ENCODE peak calls at places on chromosomes 12 and 14, in seven cellular contexts. K is CD8-positive, alpha-beta memory T cell; Z is trophoblast cell; O is CD4-positive, alpha-beta memory T cell; F is tibial nerve; C is small intestine; Y is esophagus muscularis mucosa. X is an unnamed sample.

GRCh38 chr12:569803-570236 is 93.4 kb downstream of the NINJ2 start:
- DNase-seq in K (peak), Y (peak), F (peak), Z (peak), O (peak), C (peak), X (peak)

GRCh38 chr12:51961834-51962233 is 10.3 kb downstream of the ACVR1B start:
- DNase-seq in F (no peak), C (peak), Z (no peak), Y (no peak), K (no peak), O (no peak), X (no peak)

GRCh38 chr12:44143170-44143569 is 307.3 kb downstream of the TMEM117 start:
- DNase-seq in K (no peak), Y (no peak), C (no peak), F (no peak), O (no peak), Z (no peak), X (no peak)

GRCh38 chr12:112190626-112191025 is 65.3 kb downstream of the TRAFD1 start:
- DNase-seq in K (no peak), Y (no peak), C (peak), F (no peak), O (no peak), Z (no peak), X (no peak)

GRCh38 chr14:100904307-100905019 is 941 bp upstream of the RTL1 start:
- DNase-seq in O (peak), C (no peak), K (no peak), F (no peak), Y (no peak), Z (no peak), X (no peak)

GRCh38 chr12:42565633-42566032 is 23.9 kb downstream of the PRICKLE1 start:
- DNase-seq in K (no peak), C (no peak), O (no peak), Y (no peak), Z (no peak), F (no peak), X (no peak)

GRCh38 chr14:64363265-64363840 is 24.8 kb upstream of the MTHFD1 start:
- DNase-seq in Y (no peak), Z (no peak), O (no peak), K (no peak), C (no peak), F (no peak), X (no peak)

GRCh38 chr12:93733358-93733757 is 56.2 kb downstream of the CRADD start:
- DNase-seq in Y (no peak), O (no peak), K (no peak), Z (no peak), F (no peak), C (no peak), X (no peak)

GRCh38 chr14:46250113-46250703 is 401.4 kb downstream of the RPL10L start:
- DNase-seq in O (no peak), K (no peak), C (peak), Z (no peak), Y (no peak), F (no peak), X (peak)

GRCh38 chr12:57744194-57744776 is 554 bp upstream of the TSPAN31 start:
- DNase-seq in C (no peak), K (peak), Z (peak), Y (peak), O (peak), F (peak), X (peak)

GRCh38 chr14:67240168-67240932 is 885 bp upstream of the PALS1 start:
- DNase-seq in Y (peak), C (peak), Z (peak), O (peak), F (peak), K (peak), X (peak)

GRCh38 chr12:102960766-102961487 is 3.5 kb downstream of the ASCL1 start:
- DNase-seq in C (no peak), K (no peak), F (no peak), Z (no peak), O (no peak), Y (no peak), X (no peak)

GRCh38 chr12:50084775-50085614 is at the start of gene SMARCD1:
- DNase-seq in F (peak), K (peak), Z (peak), Y (peak), C (peak), O (peak), X (peak)

GRCh38 chr12:52655720-52656124 is 3.7 kb upstream of the KRT2 start:
- DNase-seq in Z (peak), Y (no peak), O (no peak), F (no peak), K (no peak), C (no peak), X (no peak)

GRCh38 chr12:66152732-66153131 is 17.1 kb downstream of the TMBIM4 start:
- DNase-seq in O (no peak), F (no peak), K (no peak), Z (no peak), C (no peak), Y (no peak), X (no peak)

GRCh38 chr12:9372202-9372601 is 164.0 kb upstream of the PZP start:
- DNase-seq in Y (peak), Z (no peak), F (no peak), O (no peak), C (peak), K (no peak), X (peak)

GRCh38 chr12:60211244-60211643 is 615.4 kb downstream of the SLC16A7 start:
- DNase-seq in F (no peak), C (no peak), Y (no peak), Z (no peak), K (no peak), O (no peak), X (no peak)

GRCh38 chr12:131209082-131210070 is 255.7 kb downstream of the ADGRD1 start:
- DNase-seq in Y (no peak), O (no peak), F (no peak), Z (no peak), C (no peak), K (no peak), X (no peak)

GRCh38 chr12:94560416-94561221 is 89.7 kb downstream of the TMCC3 start:
- DNase-seq in Y (no peak), F (no peak), Z (peak), K (no peak), C (peak), O (no peak), X (peak)

GRCh38 chr14:55256586-55256985 is 14.6 kb upstream of the FBXO34 start:
- DNase-seq in Y (no peak), C (peak), F (no peak), Z (no peak), O (no peak), K (no peak), X (no peak)

GRCh38 chr12:114041590-114041989 is 75.5 kb upstream of the RBM19 start:
- DNase-seq in Z (no peak), Y (no peak), O (no peak), C (no peak), K (no peak), F (no peak), X (no peak)

GRCh38 chr12:42421844-42422779 is 96.1 kb downstream of the PPHLN1 start:
- DNase-seq in F (no peak), C (no peak), Y (no peak), K (no peak), O (no peak), Z (no peak), X (no peak)

GRCh38 chr12:543114-543451 is 83.3 kb downstream of the B4GALNT3 start:
- DNase-seq in Y (no peak), K (no peak), C (no peak), O (no peak), Z (no peak), F (no peak), X (no peak)

GRCh38 chr14:44112774-44113460 is 394.2 kb downstream of the FSCB start:
- DNase-seq in Y (no peak), C (no peak), Z (no peak), F (no peak), O (no peak), K (no peak), X (no peak)

GRCh38 chr14:96627811-96628775 is 125.9 kb downstream of the PAPOLA start:
- DNase-seq in Z (no peak), Y (no peak), C (no peak), O (no peak), K (no peak), F (no peak), X (no peak)

GRCh38 chr12:66119870-66120241 is 10.7 kb downstream of the LLPH start:
- DNase-seq in F (no peak), K (no peak), O (no peak), Y (no peak), Z (no peak), C (no peak), X (no peak)

GRCh38 chr12:65835256-65835655 is 11.0 kb downstream of the HMGA2 start:
- DNase-seq in Y (no peak), F (no peak), C (no peak), O (no peak), K (no peak), Z (no peak), X (no peak)

GRCh38 chr12:93176166-93176565 is 201.6 kb upstream of the NUDT4 start:
- DNase-seq in F (no peak), Y (no peak), Z (no peak), K (no peak), C (no peak), O (no peak), X (no peak)

DNA sequence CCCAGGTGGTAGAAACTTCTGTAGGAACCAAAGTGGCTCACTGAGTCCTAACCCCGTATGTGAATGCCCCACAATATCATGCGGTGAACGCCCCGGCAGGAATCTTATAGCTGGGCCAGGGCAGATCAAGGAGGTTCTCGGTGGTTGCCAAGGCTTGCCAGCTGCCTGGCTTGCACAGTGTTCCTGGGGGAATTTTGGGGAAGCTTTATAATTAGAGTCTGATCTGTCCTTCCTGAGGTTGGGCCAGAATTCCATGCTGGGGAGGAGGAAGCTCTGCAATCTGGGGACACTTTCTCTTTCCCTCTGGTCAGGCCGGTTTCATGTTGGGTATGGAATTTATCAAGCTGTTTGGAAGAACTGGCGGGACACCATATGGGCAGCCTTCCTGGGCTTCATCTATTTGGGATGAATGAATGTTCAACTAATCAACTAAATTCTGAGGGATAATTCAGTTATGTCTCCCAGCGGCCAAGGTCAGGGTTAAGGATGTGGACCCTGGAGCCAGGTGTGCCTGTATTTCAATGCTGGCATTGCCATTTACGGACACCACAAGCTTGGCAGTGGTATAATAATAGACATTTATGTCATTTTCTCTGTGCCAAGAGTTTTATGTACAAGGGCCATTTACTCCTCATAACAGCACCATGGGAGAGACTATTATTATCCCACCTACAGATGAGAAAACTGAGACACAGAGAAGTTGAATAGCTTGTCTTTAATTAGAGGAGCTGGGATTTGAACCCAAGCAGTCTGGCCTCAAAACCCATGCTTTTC is 54.3 kb downstream of the SVOP start:
- DNase-seq in Z (no peak), F (no peak), K (no peak), C (no peak), Y (no peak), O (no peak), X (no peak)
- H3K27ac ChIP-seq in Z (no peak), F (no peak), K (no peak), C (no peak), Y (no peak), O (no peak), X (no peak)

GRCh38 chr12:45303955-45304354 is 88.1 kb downstream of the ANO6 start:
- DNase-seq in Y (no peak), F (no peak), O (no peak), Z (no peak), C (no peak), K (no peak), X (no peak)

GRCh38 chr12:45302621-45303020 is 86.7 kb downstream of the ANO6 start:
- DNase-seq in C (no peak), Z (no peak), Y (no peak), F (no peak), K (no peak), O (no peak), X (no peak)

GRCh38 chr12:45296046-45296586 is 80.2 kb downstream of the ANO6 start:
- DNase-seq in F (no peak), Z (peak), K (no peak), Y (no peak), O (no peak), C (peak), X (no peak)

GRCh38 chr12:45298721-45299120 is 82.8 kb downstream of the ANO6 start:
- DNase-seq in C (no peak), Y (no peak), O (no peak), F (no peak), Z (no peak), K (no peak), X (no peak)

GRCh38 chr12:45299132-45299692 is 83.3 kb downstream of the ANO6 start:
- DNase-seq in Y (no peak), F (no peak), O (no peak), K (no peak), C (no peak), Z (peak), X (no peak)
- H3K27ac ChIP-seq in Y (peak), F (no peak), O (no peak), K (no peak), C (no peak), Z (peak), X (no peak)

GRCh38 chr12:64081020-64081419 is 141.1 kb downstream of the KICS2 start:
- DNase-seq in K (no peak), O (no peak), F (no peak), Y (no peak), C (no peak), Z (no peak), X (no peak)
- H3K27ac ChIP-seq in K (no peak), O (no peak), F (no peak), Y (peak), C (no peak), Z (no peak), X (no peak)

DNA sequence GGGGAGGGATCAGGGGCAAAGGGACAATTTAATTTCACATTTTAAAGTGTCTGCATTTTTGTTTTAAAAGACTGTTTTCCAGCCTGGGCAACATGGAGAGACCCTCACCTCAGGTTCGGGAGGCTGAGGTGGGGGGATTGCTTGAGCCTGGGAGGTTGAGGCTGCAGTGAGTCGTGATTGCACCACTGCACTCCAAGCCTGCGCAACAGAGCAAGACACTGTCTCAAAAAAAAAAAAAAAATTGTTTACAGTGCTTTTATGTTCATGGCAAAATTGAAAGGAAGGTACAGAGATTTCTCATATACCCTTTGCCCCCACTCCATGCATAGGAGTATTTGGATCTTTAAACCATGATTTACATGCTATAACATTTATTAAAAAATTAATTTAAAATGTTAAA is 16.4 kb upstream of the HVCN1 start:
- DNase-seq in Z (no peak), C (no peak), K (no peak), O (no peak), F (no peak), Y (no peak), X (no peak)
- H3K27ac ChIP-seq in Z (no peak), C (no peak), K (no peak), O (no peak), F (no peak), Y (no peak), X (no peak)

GRCh38 chr14:80805136-80805535 is 136.4 kb downstream of the CEP128 start:
- DNase-seq in O (no peak), Z (no peak), K (no peak), C (no peak), Y (no peak), F (no peak), X (no peak)
- H3K27ac ChIP-seq in O (no peak), Z (no peak), K (no peak), C (no peak), Y (no peak), F (no peak), X (no peak)

GRCh38 chr12:7995266-7995963 is 37.1 kb upstream of the FOXJ2 start:
- DNase-seq in C (peak), K (peak), O (peak), Z (peak), Y (peak), F (peak), X (peak)
- H3K27ac ChIP-seq in C (no peak), K (no peak), O (peak), Z (peak), Y (peak), F (no peak), X (no peak)